ENCODE peak calls at places on chromosomes 2 and 18, in nine cellular contexts. One of them, this sample, is unnamed.

GRCh38 chr2:95289251-95289650 is 7.9 kb upstream of the KCNIP3 start:
- DNase-seq in fibroblast of lung: no peak
- DNase-seq in astrocyte: no peak
- DNase-seq in HL-60: no peak
- DNase-seq in OCI-LY7: no peak
- DNase-seq in suprapubic skin: no peak
- DNase-seq in hepatocyte: no peak
- DNase-seq in CD8-positive, alpha-beta memory T cell: no peak
- DNase-seq in neural progenitor cell: no peak
- DNase-seq in this sample: no peak

GRCh38 chr2:165803123-165803760 is 9.2 kb upstream of the GALNT3 start:
- DNase-seq in neural progenitor cell: no peak
- DNase-seq in HL-60: no peak
- DNase-seq in suprapubic skin: no peak
- DNase-seq in hepatocyte: peak; percentile 10
- DNase-seq in CD8-positive, alpha-beta memory T cell: no peak
- DNase-seq in fibroblast of lung: no peak
- DNase-seq in OCI-LY7: no peak
- DNase-seq in astrocyte: peak; percentile 87
- DNase-seq in this sample: no peak

GRCh38 chr2:86518498-86518897 is 44.7 kb downstream of the CHMP3 start:
- DNase-seq in hepatocyte: peak; percentile 8
- DNase-seq in fibroblast of lung: peak; percentile 53
- DNase-seq in HL-60: no peak
- DNase-seq in astrocyte: no peak
- DNase-seq in CD8-positive, alpha-beta memory T cell: peak; percentile 62
- DNase-seq in OCI-LY7: peak; percentile 4
- DNase-seq in suprapubic skin: no peak
- DNase-seq in neural progenitor cell: peak; percentile 43
- DNase-seq in this sample: no peak

GRCh38 chr2:19812166-19812565 is 89.6 kb downstream of the TTC32 start:
- DNase-seq in CD8-positive, alpha-beta memory T cell: no peak
- DNase-seq in hepatocyte: peak; percentile 67
- DNase-seq in suprapubic skin: no peak
- DNase-seq in OCI-LY7: no peak
- DNase-seq in neural progenitor cell: no peak
- DNase-seq in astrocyte: no peak
- DNase-seq in HL-60: no peak
- DNase-seq in fibroblast of lung: no peak
- DNase-seq in this sample: peak; percentile 84

GRCh38 chr2:152505495-152505906 is 170.5 kb downstream of the FMNL2 start:
- DNase-seq in fibroblast of lung: peak; percentile 55
- DNase-seq in OCI-LY7: no peak
- DNase-seq in suprapubic skin: no peak
- DNase-seq in CD8-positive, alpha-beta memory T cell: no peak
- DNase-seq in astrocyte: peak; percentile 74
- DNase-seq in neural progenitor cell: no peak
- DNase-seq in hepatocyte: no peak
- DNase-seq in HL-60: no peak
- DNase-seq in this sample: peak; percentile 61

GRCh38 chr2:10059016-10059351 is 15.6 kb downstream of the KLF11 start:
- DNase-seq in suprapubic skin: no peak
- DNase-seq in OCI-LY7: no peak
- DNase-seq in fibroblast of lung: no peak
- DNase-seq in astrocyte: no peak
- DNase-seq in hepatocyte: no peak
- DNase-seq in HL-60: no peak
- DNase-seq in CD8-positive, alpha-beta memory T cell: no peak
- DNase-seq in neural progenitor cell: no peak
- DNase-seq in this sample: peak; percentile 71

GRCh38 chr18:23058746-23059440 is 76.4 kb upstream of the CABLES1 start:
- DNase-seq in astrocyte: no peak
- DNase-seq in fibroblast of lung: no peak
- DNase-seq in OCI-LY7: no peak
- DNase-seq in CD8-positive, alpha-beta memory T cell: no peak
- DNase-seq in suprapubic skin: no peak
- DNase-seq in neural progenitor cell: peak; percentile 25
- DNase-seq in hepatocyte: no peak
- DNase-seq in HL-60: no peak
- DNase-seq in this sample: no peak

GRCh38 chr2:33441235-33441810 is 35.1 kb upstream of the RASGRP3 start:
- DNase-seq in astrocyte: no peak
- DNase-seq in neural progenitor cell: peak; percentile 70
- DNase-seq in OCI-LY7: peak; percentile 63
- DNase-seq in CD8-positive, alpha-beta memory T cell: no peak
- DNase-seq in hepatocyte: peak; percentile 67
- DNase-seq in HL-60: no peak
- DNase-seq in suprapubic skin: no peak
- DNase-seq in fibroblast of lung: peak; percentile 82
- DNase-seq in this sample: peak; percentile 60

GRCh38 chr18:70329076-70329475 is 40.2 kb downstream of the SOCS6 start:
- DNase-seq in fibroblast of lung: no peak
- DNase-seq in neural progenitor cell: no peak
- DNase-seq in CD8-positive, alpha-beta memory T cell: no peak
- DNase-seq in hepatocyte: no peak
- DNase-seq in astrocyte: no peak
- DNase-seq in suprapubic skin: no peak
- DNase-seq in HL-60: no peak
- DNase-seq in OCI-LY7: no peak
- DNase-seq in this sample: no peak

GRCh38 chr2:221779614-221780067 is 207.5 kb upstream of the EPHA4 start:
- DNase-seq in CD8-positive, alpha-beta memory T cell: no peak
- DNase-seq in OCI-LY7: no peak
- DNase-seq in hepatocyte: peak; percentile 7
- DNase-seq in astrocyte: peak; percentile 95
- DNase-seq in HL-60: no peak
- DNase-seq in suprapubic skin: no peak
- DNase-seq in neural progenitor cell: no peak
- DNase-seq in fibroblast of lung: peak; percentile 68
- DNase-seq in this sample: peak; percentile 79

GRCh38 chr2:193581807-193582206 is 1387.1 kb upstream of the TMEFF2 start:
- DNase-seq in HL-60: no peak
- DNase-seq in astrocyte: no peak
- DNase-seq in hepatocyte: no peak
- DNase-seq in OCI-LY7: no peak
- DNase-seq in CD8-positive, alpha-beta memory T cell: no peak
- DNase-seq in neural progenitor cell: no peak
- DNase-seq in suprapubic skin: no peak
- DNase-seq in fibroblast of lung: no peak
- DNase-seq in this sample: no peak

GRCh38 chr2:18912225-18912888 is 323.0 kb upstream of the NT5C1B start:
- DNase-seq in HL-60: no peak
- DNase-seq in OCI-LY7: no peak
- DNase-seq in suprapubic skin: no peak
- DNase-seq in neural progenitor cell: no peak
- DNase-seq in CD8-positive, alpha-beta memory T cell: no peak
- DNase-seq in astrocyte: no peak
- DNase-seq in hepatocyte: no peak
- DNase-seq in fibroblast of lung: no peak
- DNase-seq in this sample: no peak

GRCh38 chr18:50870138-50870845 is 8.6 kb upstream of the ME2 start:
- DNase-seq in astrocyte: peak; percentile 74
- DNase-seq in fibroblast of lung: peak; percentile 46
- DNase-seq in HL-60: no peak
- DNase-seq in OCI-LY7: no peak
- DNase-seq in CD8-positive, alpha-beta memory T cell: no peak
- DNase-seq in neural progenitor cell: no peak
- DNase-seq in suprapubic skin: no peak
- DNase-seq in hepatocyte: peak; percentile 32
- DNase-seq in this sample: no peak
- H3K27ac ChIP-seq in astrocyte: peak overlapping the region; percentile 11
- H3K27ac ChIP-seq in fibroblast of lung: no peak overlapping the region
- H3K27ac ChIP-seq in HL-60: no peak overlapping the region
- H3K27ac ChIP-seq in OCI-LY7: no peak overlapping the region
- H3K27ac ChIP-seq in CD8-positive, alpha-beta memory T cell: no peak overlapping the region
- H3K27ac ChIP-seq in neural progenitor cell: no peak overlapping the region
- H3K27ac ChIP-seq in suprapubic skin: no peak overlapping the region
- H3K27ac ChIP-seq in hepatocyte: no peak overlapping the region
- H3K27ac ChIP-seq in this sample: no peak overlapping the region

GRCh38 chr2:97991081-97991856 is 4.5 kb downstream of the TMEM131 start:
- DNase-seq in fibroblast of lung: no peak
- DNase-seq in neural progenitor cell: no peak
- DNase-seq in astrocyte: no peak
- DNase-seq in CD8-positive, alpha-beta memory T cell: no peak
- DNase-seq in HL-60: no peak
- DNase-seq in suprapubic skin: no peak
- DNase-seq in OCI-LY7: peak; percentile 35
- DNase-seq in hepatocyte: no peak
- DNase-seq in this sample: no peak

GRCh38 chr2:97995026-97995733 is 568 bp downstream of the TMEM131 start:
- DNase-seq in neural progenitor cell: peak; percentile 83
- DNase-seq in CD8-positive, alpha-beta memory T cell: peak; percentile 68
- DNase-seq in suprapubic skin: no peak
- DNase-seq in OCI-LY7: peak; percentile 86
- DNase-seq in HL-60: no peak
- DNase-seq in astrocyte: peak; percentile 33
- DNase-seq in fibroblast of lung: peak; percentile 33
- DNase-seq in hepatocyte: peak; percentile 68
- DNase-seq in this sample: peak; percentile 52

GRCh38 chr2:97992836-97993825 is 2.6 kb downstream of the TMEM131 start:
- DNase-seq in OCI-LY7: no peak
- DNase-seq in hepatocyte: no peak
- DNase-seq in CD8-positive, alpha-beta memory T cell: no peak
- DNase-seq in fibroblast of lung: no peak
- DNase-seq in HL-60: no peak
- DNase-seq in astrocyte: peak; percentile 10
- DNase-seq in suprapubic skin: no peak
- DNase-seq in neural progenitor cell: no peak
- DNase-seq in this sample: no peak

GRCh38 chr2:97995734-97996624 is at the start of gene TMEM131:
- DNase-seq in fibroblast of lung: peak; percentile 92
- DNase-seq in OCI-LY7: peak; percentile 95
- DNase-seq in HL-60: peak; percentile 87
- DNase-seq in hepatocyte: peak; percentile 97
- DNase-seq in neural progenitor cell: peak; percentile 95
- DNase-seq in astrocyte: peak; percentile 87
- DNase-seq in suprapubic skin: peak; percentile 95
- DNase-seq in CD8-positive, alpha-beta memory T cell: peak; percentile 95
- DNase-seq in this sample: peak; percentile 97

DNA sequence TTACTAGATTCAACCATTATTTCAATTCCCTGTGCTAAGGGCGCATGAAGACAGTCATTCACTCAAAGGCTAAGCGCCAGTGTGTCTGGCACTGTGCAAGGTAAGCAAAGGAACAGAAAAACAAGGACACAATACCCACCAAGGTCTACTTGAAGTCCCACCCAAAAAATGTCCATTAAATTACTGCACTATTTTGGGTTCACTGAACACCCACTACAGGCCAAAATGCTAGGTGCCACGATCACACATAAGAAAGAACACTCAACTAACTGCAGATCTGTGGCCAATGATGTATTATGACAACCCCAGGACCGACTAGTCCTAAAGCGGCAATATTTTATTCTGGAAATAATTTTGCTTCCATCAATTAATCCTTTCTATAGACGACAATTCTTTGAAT is 1.8 kb downstream of the TMEM131 start:
- DNase-seq in CD8-positive, alpha-beta memory T cell: no peak
- DNase-seq in HL-60: no peak
- DNase-seq in astrocyte: no peak
- DNase-seq in hepatocyte: no peak
- DNase-seq in OCI-LY7: no peak
- DNase-seq in fibroblast of lung: no peak
- DNase-seq in suprapubic skin: no peak
- DNase-seq in neural progenitor cell: no peak
- DNase-seq in this sample: no peak
- H3K27ac ChIP-seq in CD8-positive, alpha-beta memory T cell: no peak overlapping the region
- H3K27ac ChIP-seq in HL-60: no peak overlapping the region
- H3K27ac ChIP-seq in astrocyte: no peak overlapping the region
- H3K27ac ChIP-seq in hepatocyte: peak overlapping the region; percentile 100
- H3K27ac ChIP-seq in OCI-LY7: peak overlapping the region; percentile 80
- H3K27ac ChIP-seq in fibroblast of lung: no peak overlapping the region
- H3K27ac ChIP-seq in suprapubic skin: no peak overlapping the region
- H3K27ac ChIP-seq in neural progenitor cell: no peak overlapping the region
- H3K27ac ChIP-seq in this sample: no peak overlapping the region

DNA sequence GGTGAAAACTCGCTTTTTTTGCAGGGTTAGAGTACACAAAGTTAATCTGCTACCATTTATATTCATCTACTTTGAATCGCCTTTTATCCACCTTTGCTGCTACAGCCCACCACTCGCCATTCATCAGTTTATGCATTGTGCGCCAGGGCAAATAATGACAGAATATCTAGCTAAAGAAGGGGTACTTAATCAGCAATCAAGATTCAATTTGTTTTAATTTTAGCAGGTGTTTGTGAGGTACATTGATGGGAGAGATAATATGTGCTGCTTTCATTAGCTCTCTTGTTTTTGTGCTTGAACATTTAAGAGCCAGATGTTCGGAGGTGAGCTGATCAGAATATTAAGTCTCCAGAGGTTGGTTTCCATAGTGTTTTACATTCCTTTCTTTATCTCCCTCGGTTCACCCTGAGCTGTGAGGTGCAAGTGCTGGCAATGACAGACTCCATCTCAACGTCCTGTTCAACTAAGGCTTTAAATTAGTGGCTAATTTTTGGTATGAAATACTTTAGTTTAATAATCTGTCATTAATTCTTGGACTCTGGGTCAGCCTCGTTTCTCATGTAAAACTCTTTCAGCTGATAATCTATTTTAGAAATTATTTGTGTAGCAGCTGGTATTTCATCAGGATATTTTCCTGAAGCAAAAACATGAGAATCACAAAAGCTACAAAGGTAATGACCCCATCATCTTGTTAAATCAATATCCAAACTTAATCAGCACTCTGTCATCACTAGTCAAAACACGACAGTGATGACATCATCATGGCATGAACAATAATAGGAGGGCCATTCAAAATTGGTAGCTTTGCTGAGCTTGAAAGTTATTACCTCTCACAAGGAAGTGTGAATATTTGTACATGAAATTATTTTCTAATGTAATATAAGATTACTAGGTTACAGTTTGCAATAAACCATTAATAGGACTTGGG is 479.9 kb upstream of the FANCL start:
- DNase-seq in fibroblast of lung: no peak
- DNase-seq in hepatocyte: no peak
- DNase-seq in HL-60: no peak
- DNase-seq in CD8-positive, alpha-beta memory T cell: no peak
- DNase-seq in OCI-LY7: no peak
- DNase-seq in astrocyte: no peak
- DNase-seq in neural progenitor cell: no peak
- DNase-seq in suprapubic skin: no peak
- DNase-seq in this sample: no peak
- H3K27ac ChIP-seq in fibroblast of lung: no peak overlapping the region
- H3K27ac ChIP-seq in hepatocyte: no peak overlapping the region
- H3K27ac ChIP-seq in HL-60: no peak overlapping the region
- H3K27ac ChIP-seq in CD8-positive, alpha-beta memory T cell: no peak overlapping the region
- H3K27ac ChIP-seq in OCI-LY7: no peak overlapping the region
- H3K27ac ChIP-seq in astrocyte: no peak overlapping the region
- H3K27ac ChIP-seq in neural progenitor cell: no peak overlapping the region
- H3K27ac ChIP-seq in suprapubic skin: no peak overlapping the region
- H3K27ac ChIP-seq in this sample: no peak overlapping the region

DNA sequence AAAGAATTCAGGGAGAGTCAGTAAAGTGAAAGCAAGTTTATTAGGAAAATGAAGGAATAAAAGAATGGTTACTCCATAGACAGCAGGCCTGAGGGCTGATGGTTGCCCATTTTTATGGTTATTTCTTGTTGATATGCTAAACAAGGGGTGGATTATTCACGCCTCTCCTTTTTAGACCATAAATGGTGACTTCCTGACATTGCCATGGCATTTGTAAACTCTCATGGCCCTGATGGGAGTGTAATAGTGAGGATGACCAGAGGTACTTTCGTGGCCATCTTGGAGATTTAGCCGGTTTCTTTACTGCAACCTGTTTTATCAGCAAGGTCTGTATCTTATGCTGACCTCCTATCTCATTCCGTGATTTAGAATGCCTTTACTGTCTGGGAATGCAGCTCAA is 166.8 kb downstream of the PMAIP1 start:
- DNase-seq in hepatocyte: no peak
- DNase-seq in suprapubic skin: no peak
- DNase-seq in HL-60: no peak
- DNase-seq in astrocyte: no peak
- DNase-seq in OCI-LY7: no peak
- DNase-seq in fibroblast of lung: no peak
- DNase-seq in CD8-positive, alpha-beta memory T cell: no peak
- DNase-seq in neural progenitor cell: no peak
- DNase-seq in this sample: no peak
- H3K27ac ChIP-seq in hepatocyte: no peak overlapping the region
- H3K27ac ChIP-seq in suprapubic skin: no peak overlapping the region
- H3K27ac ChIP-seq in HL-60: no peak overlapping the region
- H3K27ac ChIP-seq in astrocyte: no peak overlapping the region
- H3K27ac ChIP-seq in OCI-LY7: no peak overlapping the region
- H3K27ac ChIP-seq in fibroblast of lung: no peak overlapping the region
- H3K27ac ChIP-seq in CD8-positive, alpha-beta memory T cell: no peak overlapping the region
- H3K27ac ChIP-seq in neural progenitor cell: no peak overlapping the region
- H3K27ac ChIP-seq in this sample: no peak overlapping the region

This sample was measured in aorta.